ENCODE peak calls at places on chromosomes 11 and 22, in five cellular contexts. D is HEK293T, E is GM12878, O is H1, P is HepG2. Z is an unnamed sample.

GRCh38 chr22:47291565-47292495 is 529.4 kb downstream of the TBC1D22A start:
- DNase-seq in E (no peak), O (no peak), D (no peak), P (no peak), Z (no peak)

GRCh38 chr11:2444301-2445106 is at the start of the genes KCNQ1 and TRPM5:
- DNase-seq in E (no peak), O (no peak), P (no peak), D (peak), Z (no peak)

GRCh38 chr22:21823740-21824438 is 43.6 kb downstream of the MAPK1 start:
- DNase-seq in P (no peak), O (no peak), D (no peak), E (no peak), Z (no peak)

GRCh38 chr11:5083602-5084001 is 14.2 kb downstream of the OR52E1 start:
- DNase-seq in P (no peak), O (no peak), D (no peak), E (no peak), Z (no peak)

GRCh38 chr22:46673677-46674236 is 53.6 kb downstream of the GRAMD4 start:
- DNase-seq in E (no peak), O (no peak), P (no peak), D (no peak), Z (no peak)

GRCh38 chr11:72727521-72727920 is 24.7 kb downstream of the ARAP1 start:
- DNase-seq in O (no peak), P (no peak), E (no peak), D (no peak), Z (no peak)

GRCh38 chr11:10379871-10380568 is 75.0 kb upstream of the AMPD3 start:
- DNase-seq in D (no peak), P (no peak), O (no peak), E (no peak), Z (no peak)

GRCh38 chr22:39514373-39514973 is 5.9 kb upstream of the ATF4 start:
- DNase-seq in D (peak), O (no peak), E (no peak), P (no peak), Z (no peak)

GRCh38 chr22:46058591-46059519 is 81.9 kb upstream of the WNT7B start:
- DNase-seq in P (no peak), E (no peak), D (no peak), O (no peak), Z (no peak)

GRCh38 chr11:33808228-33808828 is 34.0 kb upstream of the FBXO3 start:
- DNase-seq in D (peak), O (peak), P (peak), E (peak), Z (peak)

GRCh38 chr11:69718147-69718546 is 14.3 kb upstream of the FGF19 start:
- DNase-seq in O (peak), P (peak), E (no peak), D (peak), Z (peak)

DNA sequence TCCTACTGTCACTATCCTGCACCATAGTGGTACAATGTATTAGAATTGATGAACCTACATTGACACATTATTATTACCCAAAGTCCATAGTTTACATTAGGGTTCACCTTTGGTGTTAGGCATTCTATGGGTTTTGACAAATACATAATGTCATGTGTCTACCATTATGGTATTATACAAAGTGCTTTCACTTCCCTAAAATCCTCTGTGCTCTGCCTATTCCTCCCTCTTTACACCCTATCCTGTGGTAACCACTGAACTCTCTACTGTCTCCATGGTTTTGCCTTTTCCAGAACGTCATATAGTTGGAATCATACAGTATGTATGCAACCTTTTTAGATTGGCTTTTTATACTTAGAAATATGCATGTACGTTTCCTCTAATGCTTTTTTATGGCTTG is 51.5 kb downstream of the CCDC15 start:
- DNase-seq in P (no peak), E (no peak), O (no peak), D (no peak), Z (no peak)
- TF ChIP-seq SUZ12 in P (no peak), E (no peak), O (no peak), D (no peak), Z (no peak)

GRCh38 chr11:124115782-124116616 is 749 bp downstream of the VWA5A start:
- DNase-seq in E (no peak), D (no peak), P (no peak), O (no peak), Z (no peak)
- TF ChIP-seq SUZ12 in E (no peak), D (no peak), P (no peak), O (no peak), Z (no peak)

GRCh38 chr22:27578937-27579617 is 222.5 kb downstream of the MN1 start:
- DNase-seq in D (no peak), E (no peak), P (no peak), O (no peak), Z (no peak)

GRCh38 chr22:27581241-27581640 is 220.3 kb downstream of the MN1 start:
- DNase-seq in D (no peak), P (no peak), O (no peak), E (no peak), Z (no peak)

GRCh38 chr22:27583930-27584329 is 217.6 kb downstream of the MN1 start:
- DNase-seq in O (no peak), D (no peak), E (no peak), P (no peak), Z (no peak)

GRCh38 chr22:27580311-27580897 is 221.2 kb downstream of the MN1 start:
- DNase-seq in E (no peak), O (no peak), D (no peak), P (no peak), Z (no peak)

GRCh38 chr22:27581688-27582087 is 219.9 kb downstream of the MN1 start:
- DNase-seq in E (no peak), P (no peak), D (no peak), O (no peak), Z (no peak)
- TF ChIP-seq SUZ12 in E (no peak), P (no peak), D (no peak), O (no peak), Z (no peak)

GRCh38 chr11:119671561-119672015 is 57.4 kb downstream of the NECTIN1 start:
- DNase-seq in D (no peak), P (no peak), O (no peak), E (no peak), Z (no peak)
- TF ChIP-seq SUZ12 in D (no peak), P (no peak), O (no peak), E (no peak), Z (no peak)